ENCODE peak calls at places on chromosomes 12 and 14, in four cellular contexts. K, Q, H and O are unnamed samples.

GRCh38 chr12:12890815-12891645 is at the start of gene GPRC5A:
- DNase-seq in K (no peak), Q (peak; percentile 30), H (peak; percentile 62), O (peak; percentile 79)

GRCh38 chr12:123958462-123958861 is 14.2 kb downstream of the CCDC92 start:
- DNase-seq in K (no peak), Q (no peak), H (no peak), O (no peak)

GRCh38 chr12:93403988-93404803 is 26.5 kb downstream of the NUDT4 start:
- DNase-seq in K (no peak), Q (no peak), H (no peak), O (no peak)

GRCh38 chr12:91023326-91024004 is 18.7 kb upstream of the EPYC start:
- DNase-seq in K (no peak), Q (no peak), H (no peak), O (no peak)

GRCh38 chr14:97100306-97100705 is 303.1 kb downstream of the VRK1 start:
- DNase-seq in K (no peak), Q (no peak), H (no peak), O (peak; percentile 17)

GRCh38 chr14:103298620-103299019 is 35.4 kb upstream of the EIF5 start:
- DNase-seq in K (no peak), Q (peak; percentile 34), H (no peak), O (no peak)

GRCh38 chr12:69916541-69917270 is 91.7 kb downstream of the MYRFL start:
- DNase-seq in K (no peak), Q (no peak), H (no peak), O (no peak)

GRCh38 chr12:103800252-103800771 is 40.7 kb downstream of the NT5DC3 start:
- DNase-seq in K (no peak), Q (peak; percentile 47), H (peak; percentile 48), O (no peak)

GRCh38 chr12:101414533-101415119 is 7.1 kb upstream of the ARL1 start:
- DNase-seq in K (peak; percentile 13), Q (peak; percentile 58), H (peak; percentile 31), O (peak; percentile 77)

GRCh38 chr12:105092336-105092735 is 8.1 kb upstream of the ALDH1L2 start:
- DNase-seq in K (no peak), Q (no peak), H (no peak), O (peak; percentile 97)

GRCh38 chr12:109433618-109434017 is 43.5 kb downstream of the KCTD10 start:
- DNase-seq in K (no peak), Q (no peak), H (peak; percentile 65), O (peak; percentile 58)

GRCh38 chr12:43352001-43352400 is 200.0 kb downstream of the ADAMTS20 start:
- DNase-seq in K (no peak), Q (no peak), H (no peak), O (no peak)

GRCh38 chr12:92502417-92503028 is 200.3 kb upstream of the PLEKHG7 start:
- DNase-seq in K (peak; percentile 90), Q (peak; percentile 24), H (no peak), O (no peak)

GRCh38 chr14:24055971-24056799 is 4.4 kb downstream of the CARMIL3 start:
- DNase-seq in K (no peak), Q (no peak), H (no peak), O (no peak)

GRCh38 chr12:67988600-67988999 is 647 bp upstream of the IFNG-AS1 start:
- DNase-seq in K (peak; percentile 69), Q (no peak), H (no peak), O (no peak)

GRCh38 chr12:97127061-97127460 is 220.0 kb downstream of the NEDD1 start:
- DNase-seq in K (no peak), Q (no peak), H (no peak), O (no peak)

GRCh38 chr12:113232232-113232615 is 11.0 kb downstream of the TPCN1 start:
- DNase-seq in K (no peak), Q (no peak), H (no peak), O (no peak)

GRCh38 chr12:131208425-131208824 is 254.7 kb downstream of the ADGRD1 start:
- DNase-seq in K (no peak), Q (no peak), H (no peak), O (no peak)

GRCh38 chr12:43571885-43572284 is 19.9 kb upstream of the ADAMTS20 start:
- DNase-seq in K (no peak), Q (no peak), H (no peak), O (peak; percentile 7)

GRCh38 chr14:81221579-81222102 is 882 bp upstream of the GTF2A1 start:
- DNase-seq in K (no peak), Q (no peak), H (no peak), O (peak; percentile 35)

GRCh38 chr14:24837280-24838046 is 203.5 kb upstream of the GZMB start:
- DNase-seq in K (no peak), Q (no peak), H (no peak), O (no peak)

GRCh38 chr14:35818346-35819115 is 7.6 kb upstream of the BRMS1L start:
- DNase-seq in K (no peak), Q (peak; percentile 86), H (peak; percentile 9), O (peak; percentile 75)

GRCh38 chr12:91178139-91178561 is 4.5 kb downstream of the DCN start:
- DNase-seq in K (no peak), Q (peak; percentile 6), H (no peak), O (peak; percentile 43)

GRCh38 chr12:18246057-18246456 is 15.3 kb upstream of the PIK3C2G start:
- DNase-seq in K (no peak), Q (no peak), H (no peak), O (peak; percentile 45)

GRCh38 chr14:53151867-53152626 is 1.1 kb downstream of the DDHD1 start:
- DNase-seq in K (no peak), Q (peak; percentile 29), H (peak; percentile 28), O (peak; percentile 74)

GRCh38 chr14:53151523-53151866 is 1.6 kb downstream of the DDHD1 start:
- DNase-seq in K (no peak), Q (no peak), H (no peak), O (no peak)

GRCh38 chr14:53147893-53148292 is 5.2 kb downstream of the DDHD1 start:
- DNase-seq in K (no peak), Q (no peak), H (no peak), O (no peak)

GRCh38 chr14:53148612-53149202 is 4.4 kb downstream of the DDHD1 start:
- DNase-seq in K (peak; percentile 57), Q (no peak), H (no peak), O (no peak)

DNA sequence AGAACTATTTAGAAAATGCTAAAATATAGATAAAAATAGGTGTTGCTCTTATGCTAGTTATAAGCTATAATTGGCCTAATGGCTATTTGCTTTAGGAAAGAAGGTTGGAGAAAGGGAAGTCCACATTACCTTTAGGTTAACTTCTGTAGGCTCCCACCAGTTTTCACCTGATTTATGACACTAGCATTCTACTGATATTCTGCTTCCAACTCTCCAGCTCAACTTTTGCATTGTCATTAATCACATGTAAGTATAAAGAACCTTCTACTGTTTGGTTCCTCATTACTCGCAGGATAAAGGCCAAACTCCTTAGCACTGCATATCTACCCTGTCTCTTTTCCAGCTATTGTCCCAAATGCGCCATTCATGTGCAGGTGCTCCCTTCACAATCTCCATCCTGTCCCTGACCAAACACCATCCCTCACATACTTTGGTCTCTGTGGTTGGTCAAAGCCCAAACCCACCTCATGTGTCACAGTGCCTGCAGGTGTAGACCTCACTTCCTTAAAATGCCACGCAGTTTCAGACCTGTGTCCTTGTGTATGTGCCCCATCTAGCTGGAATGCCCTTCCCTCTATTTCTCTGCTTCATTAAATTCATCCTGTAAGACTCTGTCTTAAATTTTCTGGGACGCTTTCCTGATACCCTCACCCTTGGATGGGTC is 3.3 kb downstream of the DDHD1 start:
- DNase-seq in K (no peak), Q (no peak), H (no peak), O (no peak)
- H3K4me2 ChIP-seq in K (peak overlapping the region; percentile 86), Q (peak overlapping the region; percentile 80), H (peak overlapping the region; percentile 89), O (peak overlapping the region; percentile 93)

GRCh38 chr14:51121096-51121495 is 26.2 kb upstream of the TRIM9 start:
- DNase-seq in K (no peak), Q (no peak), H (no peak), O (peak; percentile 28)
- TF ChIP-seq JUNB in K (no peak), Q (no peak), H (no peak), O (no peak)

GRCh38 chr12:46446645-46447044 is 74.1 kb upstream of the SLC38A2 start:
- DNase-seq in K (no peak), Q (no peak), H (no peak), O (no peak)
- H2AFZ ChIP-seq in K (no peak overlapping the region), Q (no peak overlapping the region), H (no peak overlapping the region), O (no peak overlapping the region)

GRCh38 chr14:105689722-105690121 is 163.3 kb downstream of the TMEM121 start:
- DNase-seq in K (no peak), Q (no peak), H (no peak), O (no peak)

GRCh38 chr14:105700622-105701288 is 174.4 kb downstream of the TMEM121 start:
- DNase-seq in K (peak; percentile 77), Q (no peak), H (no peak), O (no peak)

GRCh38 chr14:105690671-105691070 is 164.3 kb downstream of the TMEM121 start:
- DNase-seq in K (no peak), Q (no peak), H (no peak), O (no peak)

GRCh38 chr14:105694961-105695360 is 168.6 kb downstream of the TMEM121 start:
- DNase-seq in K (no peak), Q (no peak), H (no peak), O (no peak)
- H3K4me2 ChIP-seq in K (no peak overlapping the region), Q (no peak overlapping the region), H (no peak overlapping the region), O (no peak overlapping the region)

GRCh38 chr14:64732066-64732465 is 27.8 kb downstream of the PLEKHG3 start:
- DNase-seq in K (no peak), Q (no peak), H (no peak), O (no peak)

GRCh38 chr14:64732536-64733120 is 28.4 kb downstream of the PLEKHG3 start:
- DNase-seq in K (no peak), Q (no peak), H (no peak), O (no peak)

GRCh38 chr14:64730061-64730440 is 25.8 kb downstream of the PLEKHG3 start:
- DNase-seq in K (no peak), Q (no peak), H (no peak), O (no peak)

GRCh38 chr14:64730681-64731080 is 26.5 kb downstream of the PLEKHG3 start:
- DNase-seq in K (no peak), Q (no peak), H (no peak), O (no peak)

GRCh38 chr14:64731141-64731581 is 26.9 kb downstream of the PLEKHG3 start:
- DNase-seq in K (no peak), Q (no peak), H (no peak), O (no peak)
- TF ChIP-seq JUNB in K (no peak), Q (no peak), H (no peak), O (no peak)